ENCODE peak calls at places on chromosome 17, in ten cellular contexts. V is right lobe of liver, Q is GM12865, N is tibial artery, P is cardiac fibroblast, I is AG10803, Z is cardiac muscle cell, O is AG04449, B is IMR-90, C is endodermal cell. Y is an unnamed sample.

GRCh38 chr17:73872816-73873215 is 228.6 kb upstream of the SDK2 start:
- DNase-seq in Z (no peak), N (no peak), I (no peak), B (no peak), V (no peak), Q (no peak), P (no peak), C (no peak), O (no peak), Y (no peak)

GRCh38 chr17:29165261-29165660 is 14.9 kb downstream of the MYO18A start:
- DNase-seq in Z (no peak), V (no peak), C (no peak), O (no peak), P (no peak), I (no peak), B (no peak), N (no peak), Q (no peak), Y (no peak)

GRCh38 chr17:47325176-47325575 is 1.4 kb downstream of the EFCAB13 start:
- DNase-seq in P (no peak), V (no peak), C (no peak), I (no peak), O (no peak), Z (no peak), Q (no peak), B (no peak), N (no peak), Y (no peak)

GRCh38 chr17:22510504-22510903 is 818.2 kb downstream of the KCNJ18 start:
- DNase-seq in Z (no peak), N (no peak), I (no peak), C (no peak), P (no peak), B (no peak), Q (no peak), V (no peak), O (no peak), Y (no peak)

GRCh38 chr17:1709403-1709891 is 730 bp downstream of the TLCD2 start:
- DNase-seq in C (peak; percentile 72), Z (no peak), O (no peak), I (peak; percentile 67), P (no peak), Q (no peak), V (peak; percentile 60), N (no peak), B (no peak), Y (no peak)

GRCh38 chr17:18921912-18922451 is 30.0 kb upstream of the SLC5A10 start:
- DNase-seq in C (no peak), N (no peak), I (no peak), V (no peak), Q (peak; percentile 88), O (no peak), Z (no peak), B (peak; percentile 68), P (peak; percentile 49), Y (peak; percentile 47)

GRCh38 chr17:28749516-28750177 is 5.8 kb downstream of the TRAF4 start:
- DNase-seq in O (no peak), N (no peak), C (peak; percentile 73), P (no peak), I (no peak), B (no peak), V (no peak), Z (no peak), Q (peak; percentile 19), Y (no peak)

GRCh38 chr17:80899402-80900268 is 92.0 kb upstream of the CHMP6 start:
- DNase-seq in B (peak; percentile 16), V (peak; percentile 75), Z (peak; percentile 71), Q (peak; percentile 76), C (peak; percentile 96), N (no peak), O (no peak), I (no peak), P (peak; percentile 12), Y (no peak)

GRCh38 chr17:27633312-27634025 is 2.5 kb downstream of the LGALS9 start:
- DNase-seq in V (no peak), N (peak; percentile 55), B (peak; percentile 12), Q (no peak), Z (no peak), I (peak; percentile 31), P (peak; percentile 39), O (no peak), C (no peak), Y (no peak)

GRCh38 chr17:4241535-4241934 is 22.2 kb downstream of the ANKFY1 start:
- DNase-seq in I (no peak), P (no peak), N (no peak), B (no peak), Q (no peak), Z (no peak), O (no peak), V (no peak), C (peak; percentile 48), Y (no peak)

GRCh38 chr17:75457047-75457654 is 716 bp downstream of the TMEM94 start:
- DNase-seq in Z (peak; percentile 56), P (peak; percentile 54), N (no peak), B (peak; percentile 45), V (peak; percentile 42), Q (peak; percentile 20), I (peak; percentile 33), C (peak; percentile 89), O (no peak), Y (no peak)
- TF ChIP-seq CTCF in Z (no peak), P (no peak), N (no peak), B (no peak), V (no peak), Q (no peak), I (no peak), C (no peak), O (no peak), Y (no peak)

GRCh38 chr17:38585056-38585804 is 20.5 kb downstream of the SRCIN1 start:
- DNase-seq in Z (no peak), I (no peak), O (no peak), N (no peak), Q (no peak), B (no peak), P (no peak), C (peak; percentile 86), V (no peak), Y (no peak)
- H3K4me3 ChIP-seq in Z (no peak overlapping the region), I (no peak overlapping the region), O (no peak overlapping the region), N (no peak overlapping the region), Q (no peak overlapping the region), B (no peak overlapping the region), P (no peak overlapping the region), C (no peak overlapping the region), V (no peak overlapping the region), Y (no peak overlapping the region)

GRCh38 chr17:42743595-42744282 is 1.1 kb downstream of the EZH1 start:
- DNase-seq in Q (no peak), B (no peak), C (no peak), Z (no peak), V (no peak), I (no peak), N (no peak), O (no peak), P (no peak), Y (no peak)
- TF ChIP-seq CTCF in Q (peak; percentile 2), B (peak; percentile 14), C (peak; percentile 46), Z (peak; percentile 25), V (no peak), I (peak; percentile 33), N (no peak), O (peak; percentile 17), P (no peak), Y (peak; percentile 48)

GRCh38 chr17:48970865-48971687 is 2.7 kb upstream of the GIP start:
- DNase-seq in O (no peak), P (no peak), Z (no peak), C (peak; percentile 74), B (no peak), I (no peak), N (no peak), Q (no peak), V (no peak), Y (no peak)

GRCh38 chr17:48973806-48974205 is 5.4 kb upstream of the GIP start:
- DNase-seq in C (peak; percentile 61), P (no peak), V (no peak), O (no peak), B (no peak), Z (no peak), N (no peak), I (no peak), Q (no peak), Y (no peak)

GRCh38 chr17:48970224-48970623 is 1.8 kb upstream of the GIP start:
- DNase-seq in I (peak; percentile 14), Q (no peak), C (no peak), B (no peak), N (no peak), O (no peak), P (peak; percentile 69), Z (peak; percentile 61), V (no peak), Y (no peak)

DNA sequence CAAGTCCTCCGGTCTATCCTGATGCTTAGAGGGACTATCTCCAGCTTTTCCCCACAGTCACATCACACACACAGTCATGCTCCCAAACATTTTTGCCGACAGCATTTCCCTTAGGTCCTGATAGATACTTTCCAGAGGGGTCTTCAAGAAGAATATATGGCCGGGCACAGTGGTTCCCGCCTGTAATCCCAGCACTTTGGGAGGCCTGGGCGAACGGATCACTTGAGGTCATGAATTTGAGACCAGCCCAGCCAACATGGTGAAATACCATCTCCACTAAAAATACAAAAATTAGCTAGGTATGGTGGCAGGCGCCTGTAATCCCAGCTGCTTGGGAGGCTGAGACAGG is 4.3 kb upstream of the GIP start:
- DNase-seq in Z (no peak), I (no peak), P (no peak), V (no peak), N (no peak), Q (no peak), O (no peak), C (no peak), B (no peak), Y (no peak)
- H3K4me3 ChIP-seq in Z (no peak overlapping the region), I (peak overlapping the region; percentile 20), P (no peak overlapping the region), V (no peak overlapping the region), N (no peak overlapping the region), Q (no peak overlapping the region), O (no peak overlapping the region), C (no peak overlapping the region), B (no peak overlapping the region), Y (peak overlapping the region; percentile 3)

GRCh38 chr17:17741346-17742023 is 60.2 kb downstream of the RAI1 start:
- DNase-seq in B (no peak), P (peak; percentile 44), Z (no peak), Q (no peak), O (no peak), I (peak; percentile 47), N (no peak), V (no peak), C (peak; percentile 91), Y (no peak)
- TF ChIP-seq CTCF in B (peak; percentile 17), P (no peak), Z (peak; percentile 27), Q (no peak), O (peak; percentile 14), I (peak; percentile 48), N (no peak), V (no peak), C (peak; percentile 56), Y (peak; percentile 49)